ENCODE peak calls at places on chromosome 13, in nine cellular contexts. One of them, this sample, is unnamed.
A peak's percentile ranks its signal among the peaks of the same experiment; 100 is the strongest.

GRCh38 chr13:52600666-52601065 is 41.6 kb upstream of the HNRNPA1L2 start:
- DNase-seq in CD8-positive, alpha-beta memory T cell: no peak
- DNase-seq in GM12891: no peak
- DNase-seq in NCI-H748 treated with DMSO at 0.1 percent for 48 hours: no peak
- DNase-seq in cerebellar cortex: peak; percentile 15
- DNase-seq in omental fat pad: no peak
- DNase-seq in CD4-positive, alpha-beta T cell: no peak
- DNase-seq in fibroblast of lung: peak; percentile 35
- DNase-seq in mucosa of gallbladder: no peak
- DNase-seq in this sample: no peak

GRCh38 chr13:44768775-44769578 is 192.8 kb upstream of the TSC22D1 start:
- DNase-seq in CD8-positive, alpha-beta memory T cell: no peak
- DNase-seq in CD4-positive, alpha-beta T cell: no peak
- DNase-seq in omental fat pad: no peak
- DNase-seq in cerebellar cortex: no peak
- DNase-seq in mucosa of gallbladder: no peak
- DNase-seq in GM12891: no peak
- DNase-seq in NCI-H748 treated with DMSO at 0.1 percent for 48 hours: no peak
- DNase-seq in fibroblast of lung: no peak
- DNase-seq in this sample: no peak

GRCh38 chr13:92137519-92137918 is 739.1 kb downstream of the GPC5 start:
- DNase-seq in mucosa of gallbladder: no peak
- DNase-seq in GM12891: no peak
- DNase-seq in omental fat pad: no peak
- DNase-seq in CD8-positive, alpha-beta memory T cell: no peak
- DNase-seq in fibroblast of lung: peak; percentile 5
- DNase-seq in CD4-positive, alpha-beta T cell: no peak
- DNase-seq in cerebellar cortex: no peak
- DNase-seq in NCI-H748 treated with DMSO at 0.1 percent for 48 hours: no peak
- DNase-seq in this sample: no peak

GRCh38 chr13:105338044-105338443 is 1197.4 kb downstream of the EFNB2 start:
- DNase-seq in fibroblast of lung: peak; percentile 21
- DNase-seq in CD8-positive, alpha-beta memory T cell: no peak
- DNase-seq in mucosa of gallbladder: no peak
- DNase-seq in GM12891: no peak
- DNase-seq in CD4-positive, alpha-beta T cell: no peak
- DNase-seq in cerebellar cortex: no peak
- DNase-seq in omental fat pad: no peak
- DNase-seq in NCI-H748 treated with DMSO at 0.1 percent for 48 hours: no peak
- DNase-seq in this sample: no peak

GRCh38 chr13:114039471-114040141 is 65.7 kb upstream of the C13orf46 start:
- DNase-seq in fibroblast of lung: no peak
- DNase-seq in omental fat pad: no peak
- DNase-seq in mucosa of gallbladder: no peak
- DNase-seq in GM12891: no peak
- DNase-seq in CD8-positive, alpha-beta memory T cell: no peak
- DNase-seq in CD4-positive, alpha-beta T cell: no peak
- DNase-seq in NCI-H748 treated with DMSO at 0.1 percent for 48 hours: no peak
- DNase-seq in cerebellar cortex: no peak
- DNase-seq in this sample: no peak

GRCh38 chr13:98974053-98974452 is 3.8 kb downstream of the DOCK9 start:
- DNase-seq in GM12891: no peak
- DNase-seq in CD8-positive, alpha-beta memory T cell: no peak
- DNase-seq in mucosa of gallbladder: no peak
- DNase-seq in omental fat pad: no peak
- DNase-seq in cerebellar cortex: no peak
- DNase-seq in fibroblast of lung: no peak
- DNase-seq in NCI-H748 treated with DMSO at 0.1 percent for 48 hours: no peak
- DNase-seq in CD4-positive, alpha-beta T cell: no peak
- DNase-seq in this sample: no peak

GRCh38 chr13:35649162-35649561 is 172.7 kb upstream of the MAB21L1 start:
- DNase-seq in omental fat pad: no peak
- DNase-seq in GM12891: no peak
- DNase-seq in cerebellar cortex: no peak
- DNase-seq in mucosa of gallbladder: no peak
- DNase-seq in CD8-positive, alpha-beta memory T cell: no peak
- DNase-seq in NCI-H748 treated with DMSO at 0.1 percent for 48 hours: no peak
- DNase-seq in fibroblast of lung: peak; percentile 50
- DNase-seq in CD4-positive, alpha-beta T cell: no peak
- DNase-seq in this sample: no peak

GRCh38 chr13:76711515-76712182 is 174.6 kb downstream of the KCTD12 start:
- DNase-seq in mucosa of gallbladder: peak; percentile 46
- DNase-seq in cerebellar cortex: no peak
- DNase-seq in omental fat pad: no peak
- DNase-seq in CD4-positive, alpha-beta T cell: no peak
- DNase-seq in CD8-positive, alpha-beta memory T cell: no peak
- DNase-seq in GM12891: no peak
- DNase-seq in fibroblast of lung: peak; percentile 93
- DNase-seq in NCI-H748 treated with DMSO at 0.1 percent for 48 hours: no peak
- DNase-seq in this sample: peak; percentile 74

GRCh38 chr13:40692946-40693345 is 26.5 kb upstream of the FOXO1 start:
- DNase-seq in CD8-positive, alpha-beta memory T cell: no peak
- DNase-seq in NCI-H748 treated with DMSO at 0.1 percent for 48 hours: no peak
- DNase-seq in CD4-positive, alpha-beta T cell: no peak
- DNase-seq in fibroblast of lung: no peak
- DNase-seq in omental fat pad: no peak
- DNase-seq in mucosa of gallbladder: no peak
- DNase-seq in cerebellar cortex: no peak
- DNase-seq in GM12891: no peak
- DNase-seq in this sample: no peak

GRCh38 chr13:27662738-27663470 is 41.2 kb downstream of the POLR1D start:
- DNase-seq in CD4-positive, alpha-beta T cell: no peak
- DNase-seq in cerebellar cortex: no peak
- DNase-seq in CD8-positive, alpha-beta memory T cell: no peak
- DNase-seq in mucosa of gallbladder: no peak
- DNase-seq in NCI-H748 treated with DMSO at 0.1 percent for 48 hours: no peak
- DNase-seq in omental fat pad: no peak
- DNase-seq in GM12891: no peak
- DNase-seq in fibroblast of lung: no peak
- DNase-seq in this sample: no peak

GRCh38 chr13:54980651-54981050 is 1952.0 kb downstream of the OLFM4 start:
- DNase-seq in omental fat pad: no peak
- DNase-seq in NCI-H748 treated with DMSO at 0.1 percent for 48 hours: no peak
- DNase-seq in CD4-positive, alpha-beta T cell: no peak
- DNase-seq in cerebellar cortex: no peak
- DNase-seq in fibroblast of lung: peak; percentile 18
- DNase-seq in CD8-positive, alpha-beta memory T cell: no peak
- DNase-seq in GM12891: no peak
- DNase-seq in mucosa of gallbladder: no peak
- DNase-seq in this sample: no peak

GRCh38 chr13:96089749-96090239 is at the start of gene HS6ST3:
- DNase-seq in mucosa of gallbladder: no peak
- DNase-seq in fibroblast of lung: no peak
- DNase-seq in NCI-H748 treated with DMSO at 0.1 percent for 48 hours: peak; percentile 30
- DNase-seq in omental fat pad: no peak
- DNase-seq in cerebellar cortex: peak; percentile 14
- DNase-seq in CD8-positive, alpha-beta memory T cell: no peak
- DNase-seq in GM12891: peak; percentile 34
- DNase-seq in CD4-positive, alpha-beta T cell: no peak
- DNase-seq in this sample: no peak

GRCh38 chr13:79811170-79811569 is 330.2 kb downstream of the NDFIP2 start:
- DNase-seq in mucosa of gallbladder: no peak
- DNase-seq in CD8-positive, alpha-beta memory T cell: no peak
- DNase-seq in fibroblast of lung: no peak
- DNase-seq in omental fat pad: no peak
- DNase-seq in cerebellar cortex: no peak
- DNase-seq in NCI-H748 treated with DMSO at 0.1 percent for 48 hours: no peak
- DNase-seq in CD4-positive, alpha-beta T cell: no peak
- DNase-seq in GM12891: no peak
- DNase-seq in this sample: no peak

GRCh38 chr13:72643339-72643989 is 84.0 kb downstream of the MZT1 start:
- DNase-seq in NCI-H748 treated with DMSO at 0.1 percent for 48 hours: no peak
- DNase-seq in GM12891: peak; percentile 2
- DNase-seq in mucosa of gallbladder: peak; percentile 42
- DNase-seq in cerebellar cortex: peak; percentile 25
- DNase-seq in CD4-positive, alpha-beta T cell: peak; percentile 26
- DNase-seq in omental fat pad: peak; percentile 53
- DNase-seq in CD8-positive, alpha-beta memory T cell: peak; percentile 2
- DNase-seq in fibroblast of lung: peak; percentile 64
- DNase-seq in this sample: no peak

GRCh38 chr13:33524086-33524485 is 238.5 kb upstream of the STARD13 start:
- DNase-seq in cerebellar cortex: no peak
- DNase-seq in NCI-H748 treated with DMSO at 0.1 percent for 48 hours: no peak
- DNase-seq in CD4-positive, alpha-beta T cell: no peak
- DNase-seq in GM12891: no peak
- DNase-seq in CD8-positive, alpha-beta memory T cell: no peak
- DNase-seq in omental fat pad: no peak
- DNase-seq in fibroblast of lung: peak; percentile 88
- DNase-seq in mucosa of gallbladder: no peak
- DNase-seq in this sample: no peak